ENCODE peak calls at places on chromosome 15, in five cellular contexts. One of them, this sample, is unnamed.

GRCh38 chr15:61410656-61411055 is 181.6 kb upstream of the RORA start:
- DNase-seq in GM23248: no peak
- DNase-seq in H9: no peak
- DNase-seq in neuronal stem cell: no peak
- DNase-seq in IMR-90: peak; percentile 2
- DNase-seq in this sample: no peak

GRCh38 chr15:34616613-34617012 is 33.2 kb upstream of the GOLGA8B start:
- DNase-seq in H9: no peak
- DNase-seq in neuronal stem cell: no peak
- DNase-seq in IMR-90: peak; percentile 49
- DNase-seq in GM23248: peak; percentile 67
- DNase-seq in this sample: peak; percentile 35

GRCh38 chr15:67188551-67189218 is 65.8 kb downstream of the AAGAB start:
- DNase-seq in IMR-90: peak; percentile 90
- DNase-seq in H9: no peak
- DNase-seq in GM23248: peak; percentile 87
- DNase-seq in neuronal stem cell: no peak
- DNase-seq in this sample: no peak

GRCh38 chr15:32849769-32850668 is 132.2 kb downstream of the GREM1 start:
- DNase-seq in neuronal stem cell: no peak
- DNase-seq in GM23248: peak; percentile 89
- DNase-seq in H9: no peak
- DNase-seq in IMR-90: peak; percentile 98
- DNase-seq in this sample: no peak

GRCh38 chr15:69225355-69226027 is 65.1 kb downstream of the GLCE start:
- DNase-seq in IMR-90: peak; percentile 67
- DNase-seq in neuronal stem cell: no peak
- DNase-seq in GM23248: peak; percentile 68
- DNase-seq in H9: no peak
- DNase-seq in this sample: peak; percentile 74

GRCh38 chr15:54500330-54500729 is 522.1 kb downstream of the UNC13C start:
- DNase-seq in neuronal stem cell: no peak
- DNase-seq in GM23248: no peak
- DNase-seq in H9: no peak
- DNase-seq in IMR-90: no peak
- DNase-seq in this sample: no peak

GRCh38 chr15:92610101-92610520 is 45.5 kb downstream of the FAM174B start:
- DNase-seq in neuronal stem cell: no peak
- DNase-seq in IMR-90: no peak
- DNase-seq in H9: no peak
- DNase-seq in GM23248: no peak
- DNase-seq in this sample: no peak

GRCh38 chr15:68528891-68529290 is 49.9 kb upstream of the CORO2B start:
- DNase-seq in IMR-90: no peak
- DNase-seq in GM23248: no peak
- DNase-seq in neuronal stem cell: no peak
- DNase-seq in H9: no peak
- DNase-seq in this sample: no peak

GRCh38 chr15:33068531-33068990 is 126.0 kb downstream of the FMN1 start:
- DNase-seq in neuronal stem cell: no peak
- DNase-seq in H9: peak; percentile 53
- DNase-seq in GM23248: peak; percentile 39
- DNase-seq in IMR-90: no peak
- DNase-seq in this sample: no peak

GRCh38 chr15:63157066-63157890 is at the start of gene RPS27L:
- DNase-seq in neuronal stem cell: peak; percentile 87
- DNase-seq in GM23248: peak; percentile 94
- DNase-seq in IMR-90: peak; percentile 95
- DNase-seq in H9: peak; percentile 95
- DNase-seq in this sample: peak; percentile 95

GRCh38 chr15:92663250-92663951 is 7.8 kb upstream of the FAM174B start:
- DNase-seq in neuronal stem cell: no peak
- DNase-seq in IMR-90: no peak
- DNase-seq in H9: no peak
- DNase-seq in GM23248: no peak
- DNase-seq in this sample: no peak

GRCh38 chr15:41584636-41585139 is 25.7 kb downstream of the TYRO3 start:
- DNase-seq in GM23248: peak; percentile 25
- DNase-seq in neuronal stem cell: no peak
- DNase-seq in IMR-90: no peak
- DNase-seq in H9: no peak
- DNase-seq in this sample: no peak

GRCh38 chr15:54660356-54660755 is 536.4 kb downstream of the RSL24D1 start:
- DNase-seq in neuronal stem cell: no peak
- DNase-seq in H9: no peak
- DNase-seq in GM23248: no peak
- DNase-seq in IMR-90: no peak
- DNase-seq in this sample: no peak

GRCh38 chr15:79185199-79185598 is 94.6 kb upstream of the RASGRF1 start:
- DNase-seq in neuronal stem cell: no peak
- DNase-seq in IMR-90: no peak
- DNase-seq in H9: peak; percentile 67
- DNase-seq in GM23248: peak; percentile 35
- DNase-seq in this sample: no peak

GRCh38 chr15:97909291-97909891 is 51.1 kb upstream of the ARRDC4 start:
- DNase-seq in neuronal stem cell: peak; percentile 63
- DNase-seq in IMR-90: peak; percentile 50
- DNase-seq in GM23248: peak; percentile 71
- DNase-seq in H9: peak; percentile 75
- DNase-seq in this sample: peak; percentile 79

GRCh38 chr15:48352474-48353072 is 21.3 kb downstream of the DUT start:
- DNase-seq in IMR-90: peak; percentile 69
- DNase-seq in H9: peak; percentile 54
- DNase-seq in neuronal stem cell: peak; percentile 59
- DNase-seq in GM23248: peak; percentile 76
- DNase-seq in this sample: peak; percentile 79

GRCh38 chr15:63999177-63999576 is 47.1 kb downstream of the DAPK2 start:
- DNase-seq in neuronal stem cell: no peak
- DNase-seq in GM23248: peak; percentile 45
- DNase-seq in IMR-90: no peak
- DNase-seq in H9: no peak
- DNase-seq in this sample: no peak

GRCh38 chr15:101140697-101141065 is 111.2 kb downstream of the CHSY1 start:
- DNase-seq in GM23248: no peak
- DNase-seq in IMR-90: no peak
- DNase-seq in neuronal stem cell: no peak
- DNase-seq in H9: no peak
- DNase-seq in this sample: no peak

GRCh38 chr15:69389426-69389825 is 24.7 kb upstream of the KIF23 start:
- DNase-seq in H9: no peak
- DNase-seq in GM23248: no peak
- DNase-seq in neuronal stem cell: no peak
- DNase-seq in IMR-90: no peak
- DNase-seq in this sample: no peak

GRCh38 chr15:57302640-57303257 is 73.6 kb upstream of the CGNL1 start:
- DNase-seq in IMR-90: no peak
- DNase-seq in GM23248: no peak
- DNase-seq in H9: no peak
- DNase-seq in neuronal stem cell: no peak
- DNase-seq in this sample: no peak

GRCh38 chr15:32844118-32844711 is 126.4 kb downstream of the GREM1 start:
- DNase-seq in GM23248: peak; percentile 63
- DNase-seq in IMR-90: peak; percentile 70
- DNase-seq in neuronal stem cell: no peak
- DNase-seq in H9: no peak
- DNase-seq in this sample: peak; percentile 68

GRCh38 chr15:22959451-22960101 is 20.6 kb downstream of the CYFIP1 start:
- DNase-seq in GM23248: no peak
- DNase-seq in H9: no peak
- DNase-seq in IMR-90: no peak
- DNase-seq in neuronal stem cell: no peak
- DNase-seq in this sample: no peak

GRCh38 chr15:85493258-85493657 is 112.9 kb downstream of the AKAP13 start:
- DNase-seq in neuronal stem cell: no peak
- DNase-seq in IMR-90: no peak
- DNase-seq in H9: no peak
- DNase-seq in GM23248: no peak
- DNase-seq in this sample: no peak

GRCh38 chr15:62933388-62933787 is 109.2 kb upstream of the TPM1 start:
- DNase-seq in IMR-90: peak; percentile 22
- DNase-seq in neuronal stem cell: no peak
- DNase-seq in H9: no peak
- DNase-seq in GM23248: peak; percentile 64
- DNase-seq in this sample: no peak

GRCh38 chr15:55710286-55710685 is 32.7 kb downstream of the PRTG start:
- DNase-seq in IMR-90: no peak
- DNase-seq in GM23248: peak; percentile 8
- DNase-seq in H9: no peak
- DNase-seq in neuronal stem cell: no peak
- DNase-seq in this sample: no peak

GRCh38 chr15:67839358-67839928 is 402 bp downstream of the RNU6-1 start:
- DNase-seq in H9: no peak
- DNase-seq in GM23248: peak; percentile 69
- DNase-seq in IMR-90: peak; percentile 27
- DNase-seq in neuronal stem cell: no peak
- DNase-seq in this sample: no peak

GRCh38 chr15:89587955-89588354 is 12.7 kb downstream of the TICRR start:
- DNase-seq in IMR-90: peak; percentile 78
- DNase-seq in GM23248: peak; percentile 76
- DNase-seq in neuronal stem cell: no peak
- DNase-seq in H9: no peak
- DNase-seq in this sample: no peak

GRCh38 chr15:52337198-52337853 is 41.7 kb upstream of the MYO5C start:
- DNase-seq in IMR-90: peak; percentile 77
- DNase-seq in neuronal stem cell: no peak
- DNase-seq in H9: no peak
- DNase-seq in GM23248: peak; percentile 78
- DNase-seq in this sample: no peak

GRCh38 chr15:39127925-39128617 is 452.8 kb upstream of the THBS1 start:
- DNase-seq in H9: peak; percentile 49
- DNase-seq in IMR-90: peak; percentile 97
- DNase-seq in neuronal stem cell: no peak
- DNase-seq in GM23248: peak; percentile 97
- DNase-seq in this sample: peak; percentile 98

DNA sequence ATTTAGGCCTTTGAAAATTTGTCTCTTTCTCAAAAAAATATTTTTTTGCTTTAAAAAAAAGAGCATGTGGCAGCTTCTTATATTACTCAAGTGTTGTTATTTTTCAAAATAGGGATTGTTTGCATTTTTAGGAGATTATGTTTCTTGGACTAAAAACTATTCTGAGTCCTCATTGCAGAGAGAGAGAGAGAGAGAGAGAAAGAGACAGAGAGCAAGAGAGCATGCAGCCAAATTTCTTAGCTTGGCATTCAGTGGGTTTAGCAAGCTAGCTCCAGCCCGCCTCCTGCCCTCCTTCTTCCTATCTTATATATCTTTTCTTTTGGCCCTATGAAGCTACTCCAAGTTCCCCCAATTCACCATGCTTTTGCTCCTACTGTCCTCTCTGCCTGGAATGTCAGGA is 55.7 kb downstream of the CEMIP start:
- DNase-seq in IMR-90: no peak
- DNase-seq in GM23248: no peak
- DNase-seq in H9: no peak
- DNase-seq in neuronal stem cell: no peak
- DNase-seq in this sample: no peak
- H3K4me1 ChIP-seq in IMR-90: peaks cover 10% of the 10 kb centered on the region
- H3K4me1 ChIP-seq in GM23248: no peaks in the 10 kb centered on the region
- H3K4me1 ChIP-seq in H9: peaks cover 13% of the 10 kb centered on the region
- H3K4me1 ChIP-seq in neuronal stem cell: peaks cover 5% of the 10 kb centered on the region
- H3K4me1 ChIP-seq in this sample: no peaks in the 10 kb centered on the region

GRCh38 chr15:40334941-40335795 is 5.6 kb downstream of the CCDC9B start:
- DNase-seq in neuronal stem cell: no peak
- DNase-seq in GM23248: no peak
- DNase-seq in H9: no peak
- DNase-seq in IMR-90: no peak
- DNase-seq in this sample: no peak

GRCh38 chr15:40336129-40337122 is 4.3 kb downstream of the CCDC9B start:
- DNase-seq in neuronal stem cell: no peak
- DNase-seq in H9: peak; percentile 70
- DNase-seq in GM23248: no peak
- DNase-seq in IMR-90: no peak
- DNase-seq in this sample: peak; percentile 65

GRCh38 chr15:40333922-40334492 is 6.7 kb downstream of the CCDC9B start:
- DNase-seq in H9: no peak
- DNase-seq in IMR-90: peak; percentile 86
- DNase-seq in neuronal stem cell: no peak
- DNase-seq in GM23248: no peak
- DNase-seq in this sample: peak; percentile 90

GRCh38 chr15:40332138-40332781 is 8.5 kb downstream of the CCDC9B start:
- DNase-seq in IMR-90: no peak
- DNase-seq in H9: no peak
- DNase-seq in neuronal stem cell: no peak
- DNase-seq in GM23248: no peak
- DNase-seq in this sample: no peak

DNA sequence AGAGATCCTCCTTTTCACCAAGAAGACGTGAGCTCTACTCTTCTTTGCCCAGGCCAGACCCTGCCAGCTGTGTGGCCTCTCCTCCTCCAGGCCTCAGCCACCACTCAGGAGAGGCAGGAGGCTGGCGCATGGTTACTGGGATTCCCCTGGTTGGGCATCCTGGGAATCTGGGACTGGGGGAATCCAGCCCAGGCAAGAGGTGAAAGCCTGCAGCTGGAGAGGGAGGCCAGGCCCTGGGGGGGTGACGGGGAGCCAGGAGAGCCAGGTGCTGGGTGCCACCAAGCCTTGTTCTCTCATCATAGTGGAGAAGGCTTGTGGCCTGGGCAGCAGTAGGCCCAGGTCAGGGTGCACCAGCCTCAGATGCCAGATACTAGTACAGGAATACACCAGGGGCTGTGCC is 6.2 kb downstream of the CCDC9B start:
- DNase-seq in IMR-90: no peak
- DNase-seq in neuronal stem cell: no peak
- DNase-seq in GM23248: no peak
- DNase-seq in H9: no peak
- DNase-seq in this sample: no peak
- H3K4me1 ChIP-seq in IMR-90: peaks cover 38% of the 10 kb centered on the region
- H3K4me1 ChIP-seq in neuronal stem cell: peaks cover 10% of the 10 kb centered on the region
- H3K4me1 ChIP-seq in GM23248: peaks cover 30% of the 10 kb centered on the region
- H3K4me1 ChIP-seq in H9: no peaks in the 10 kb centered on the region
- H3K4me1 ChIP-seq in this sample: peaks cover 56% of the 10 kb centered on the region

GRCh38 chr15:25613113-25613512 is 174.3 kb upstream of the UBE3A start:
- DNase-seq in GM23248: no peak
- DNase-seq in H9: no peak
- DNase-seq in neuronal stem cell: no peak
- DNase-seq in IMR-90: no peak
- DNase-seq in this sample: peak; percentile 39

GRCh38 chr15:25608926-25609325 is 170.1 kb upstream of the UBE3A start:
- DNase-seq in GM23248: no peak
- DNase-seq in neuronal stem cell: no peak
- DNase-seq in H9: no peak
- DNase-seq in IMR-90: no peak
- DNase-seq in this sample: no peak

GRCh38 chr15:25616471-25616870 is 177.6 kb upstream of the UBE3A start:
- DNase-seq in neuronal stem cell: no peak
- DNase-seq in H9: no peak
- DNase-seq in IMR-90: no peak
- DNase-seq in GM23248: peak; percentile 59
- DNase-seq in this sample: no peak

GRCh38 chr15:25609371-25609770 is 170.5 kb upstream of the UBE3A start:
- DNase-seq in IMR-90: no peak
- DNase-seq in GM23248: no peak
- DNase-seq in H9: no peak
- DNase-seq in neuronal stem cell: no peak
- DNase-seq in this sample: no peak

GRCh38 chr15:25611603-25612002 is 172.8 kb upstream of the UBE3A start:
- DNase-seq in H9: no peak
- DNase-seq in neuronal stem cell: no peak
- DNase-seq in IMR-90: peak; percentile 1
- DNase-seq in GM23248: peak; percentile 79
- DNase-seq in this sample: no peak
- H3K4me1 ChIP-seq in H9: no peaks in the 10 kb centered on the region
- H3K4me1 ChIP-seq in neuronal stem cell: peaks cover 9% of the 10 kb centered on the region
- H3K4me1 ChIP-seq in IMR-90: no peaks in the 10 kb centered on the region
- H3K4me1 ChIP-seq in GM23248: no peaks in the 10 kb centered on the region
- H3K4me1 ChIP-seq in this sample: peaks cover 3% of the 10 kb centered on the region

GRCh38 chr15:44728576-44729393 is 7.5 kb upstream of the TRIM69 start:
- DNase-seq in IMR-90: peak; percentile 99
- DNase-seq in GM23248: peak; percentile 97
- DNase-seq in H9: peak; percentile 96
- DNase-seq in neuronal stem cell: peak; percentile 75
- DNase-seq in this sample: peak; percentile 97
- H3K4me1 ChIP-seq in IMR-90: peaks cover 2% of the 10 kb centered on the region
- H3K4me1 ChIP-seq in GM23248: peaks cover 34% of the 10 kb centered on the region
- H3K4me1 ChIP-seq in H9: peaks cover 3% of the 10 kb centered on the region
- H3K4me1 ChIP-seq in neuronal stem cell: peaks cover 2% of the 10 kb centered on the region
- H3K4me1 ChIP-seq in this sample: peaks cover 7% of the 10 kb centered on the region

This sample was measured in cardiac muscle cell.